ENCODE peak calls at places on chromosomes 3 and 15, in six cellular contexts. E, A, O, M, R and I are unnamed samples.
A peak's percentile ranks its signal among the peaks of the same experiment; 100 is the strongest.

GRCh38 chr15:67578020-67578600 is 35.6 kb downstream of the MAP2K5 start:
- DNase-seq in A (no peak), O (no peak), E (no peak), R (no peak), M (no peak), I (no peak)

GRCh38 chr3:11380314-11380713 is 108.1 kb downstream of the ATG7 start:
- DNase-seq in R (no peak), M (no peak), O (no peak), E (no peak), A (no peak), I (no peak)

GRCh38 chr3:44041726-44042125 is 200.0 kb upstream of the TOPAZ1 start:
- DNase-seq in M (no peak), A (no peak), R (no peak), O (no peak), E (no peak), I (no peak)

GRCh38 chr15:92832992-92833438 is 67.1 kb upstream of the CHD2 start:
- DNase-seq in O (no peak), A (no peak), R (no peak), E (no peak), M (no peak), I (peak; percentile 61)

GRCh38 chr3:188179006-188179966 is 25.3 kb downstream of the LPP start:
- DNase-seq in E (no peak), M (peak; percentile 77), A (no peak), O (no peak), R (no peak), I (no peak)

GRCh38 chr3:34237946-34238345 is 439.5 kb downstream of the PDCD6IP start:
- DNase-seq in A (no peak), O (no peak), E (no peak), M (no peak), R (no peak), I (no peak)

GRCh38 chr15:53586815-53587214 is 172.6 kb downstream of the WDR72 start:
- DNase-seq in R (peak; percentile 46), E (peak; percentile 28), M (no peak), A (no peak), O (no peak), I (peak; percentile 56)

GRCh38 chr15:31442203-31443090 is 115.8 kb downstream of the KLF13 start:
- DNase-seq in O (no peak), E (no peak), M (peak; percentile 53), R (no peak), A (no peak), I (no peak)

GRCh38 chr15:50182233-50183013 is 427 bp downstream of the SLC27A2 start:
- DNase-seq in A (peak; percentile 13), R (peak; percentile 79), M (no peak), E (peak; percentile 8), O (no peak), I (peak; percentile 72)

GRCh38 chr3:139654637-139655365 is 23.0 kb downstream of the NMNAT3 start:
- DNase-seq in E (no peak), R (no peak), A (no peak), M (no peak), O (no peak), I (no peak)

GRCh38 chr3:346186-346585 is 149.6 kb downstream of the CHL1 start:
- DNase-seq in O (no peak), A (no peak), R (no peak), E (no peak), M (no peak), I (no peak)

GRCh38 chr3:140250945-140251344 is 316.0 kb downstream of the CLSTN2 start:
- DNase-seq in M (no peak), O (no peak), R (no peak), A (no peak), E (no peak), I (no peak)

GRCh38 chr3:9135930-9136525 is 113.4 kb downstream of the SRGAP3 start:
- DNase-seq in R (no peak), O (no peak), A (peak; percentile 47), E (no peak), M (no peak), I (no peak)

GRCh38 chr15:68177747-68178146 is 27.4 kb downstream of the CALML4 start:
- DNase-seq in A (no peak), M (no peak), O (no peak), R (no peak), E (no peak), I (no peak)

GRCh38 chr3:31531465-31531991 is 1.2 kb upstream of the STT3B start:
- DNase-seq in M (no peak), E (no peak), A (no peak), R (no peak), O (no peak), I (no peak)

GRCh38 chr3:53263907-53264306 is 8.1 kb upstream of the TKT start:
- DNase-seq in M (no peak), O (no peak), E (no peak), R (no peak), A (no peak), I (no peak)

GRCh38 chr3:168088106-168088722 is 7.5 kb downstream of the GOLIM4 start:
- DNase-seq in R (no peak), O (peak; percentile 35), E (no peak), A (no peak), M (no peak), I (peak; percentile 64)

GRCh38 chr15:66662522-66662921 is 39.5 kb upstream of the SMAD6 start:
- DNase-seq in E (no peak), A (no peak), O (no peak), M (no peak), R (no peak), I (no peak)

GRCh38 chr3:65619391-65620298 is 419.1 kb downstream of the MAGI1 start:
- DNase-seq in A (no peak), R (no peak), O (no peak), E (no peak), M (no peak), I (no peak)

GRCh38 chr3:189982299-189982945 is 138.3 kb downstream of the P3H2 start:
- DNase-seq in O (no peak), R (no peak), A (no peak), E (no peak), M (no peak), I (no peak)

GRCh38 chr3:195068481-195069080 is 202.4 kb downstream of the XXYLT1 start:
- DNase-seq in O (no peak), E (no peak), R (peak; percentile 3), A (no peak), M (peak; percentile 12), I (no peak)

GRCh38 chr3:195068045-195068444 is 202.9 kb downstream of the XXYLT1 start:
- DNase-seq in R (no peak), O (no peak), A (no peak), M (peak; percentile 3), E (no peak), I (no peak)

GRCh38 chr3:195071011-195071728 is 199.8 kb downstream of the XXYLT1 start:
- DNase-seq in A (no peak), R (peak; percentile 29), M (peak; percentile 6), E (no peak), O (no peak), I (no peak)

GRCh38 chr3:195070321-195070720 is 200.6 kb downstream of the XXYLT1 start:
- DNase-seq in R (peak; percentile 24), E (no peak), A (no peak), M (no peak), O (no peak), I (no peak)

GRCh38 chr3:195069501-195070251 is 201.3 kb downstream of the XXYLT1 start:
- DNase-seq in M (peak; percentile 11), A (no peak), O (no peak), R (peak; percentile 32), E (no peak), I (no peak)
- TF ChIP-seq POLR2A in M (no peak), A (no peak), O (no peak), R (no peak), E (no peak), I (no peak)

DNA sequence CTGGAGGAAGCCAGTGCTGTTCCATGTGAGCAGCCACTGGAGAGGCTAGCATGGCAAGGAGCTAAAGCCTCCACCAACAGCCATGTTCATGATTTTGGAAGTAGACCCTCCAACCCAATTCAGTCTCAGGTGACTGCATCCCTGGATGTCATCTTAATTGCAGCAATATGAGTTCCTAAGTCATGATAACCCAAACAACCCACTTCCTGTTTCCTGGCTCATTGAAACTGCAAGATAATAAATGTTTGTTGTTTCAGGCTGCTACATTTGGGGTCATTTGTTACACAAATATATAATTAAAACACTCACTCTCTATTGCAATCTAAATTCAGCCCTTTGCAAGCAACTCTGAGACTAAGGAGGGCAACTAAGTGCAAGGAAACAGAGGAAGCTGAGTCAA is 62.4 kb upstream of the SLC24A5 start:
- DNase-seq in A (no peak), O (no peak), M (no peak), E (no peak), R (no peak), I (no peak)
- TF ChIP-seq CTCF in A (no peak), O (no peak), M (no peak), E (no peak), R (no peak), I (no peak)

DNA sequence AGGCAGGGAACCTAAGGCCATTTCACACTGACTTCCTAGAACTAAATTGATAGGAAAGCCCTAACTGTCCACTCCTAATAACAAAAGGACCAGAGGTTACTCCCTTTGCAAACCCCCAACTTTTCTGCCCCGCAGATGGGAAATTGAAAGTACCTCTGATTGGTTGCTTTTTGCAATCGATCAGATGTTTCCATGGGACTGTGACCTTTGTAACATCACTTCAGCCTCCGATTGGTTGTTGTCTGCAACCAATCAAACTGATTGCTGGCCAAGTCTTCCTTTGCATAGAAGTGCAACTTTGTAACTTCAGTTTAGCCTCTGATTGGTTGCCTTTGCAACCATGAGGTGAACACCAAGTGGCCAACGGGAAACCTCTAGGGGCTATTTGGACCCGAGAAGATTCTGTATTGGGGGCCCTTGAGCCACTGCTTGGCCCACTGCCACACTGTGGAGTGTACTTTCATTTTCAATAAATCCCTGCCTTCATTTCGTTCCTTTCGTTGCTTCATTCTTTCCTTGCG is 11.3 kb upstream of the KNL1 start:
- DNase-seq in E (peak; percentile 86), M (no peak), R (no peak), O (no peak), A (no peak), I (peak; percentile 88)
- H3K4me3 ChIP-seq in E (peak overlapping the region; percentile 46), M (no peak overlapping the region), R (peak overlapping the region; percentile 46), O (no peak overlapping the region), A (peak overlapping the region; percentile 1), I (peak overlapping the region; percentile 51)

GRCh38 chr3:16102905-16103364 is 71.5 kb upstream of the GALNT15 start:
- DNase-seq in R (no peak), E (no peak), A (no peak), M (no peak), O (no peak), I (no peak)

GRCh38 chr3:16103472-16103871 is 71.0 kb upstream of the GALNT15 start:
- DNase-seq in M (no peak), A (no peak), R (no peak), O (no peak), E (no peak), I (no peak)

GRCh38 chr3:16106050-16106449 is 68.4 kb upstream of the GALNT15 start:
- DNase-seq in M (no peak), O (no peak), A (no peak), R (no peak), E (no peak), I (no peak)

GRCh38 chr3:16102187-16102561 is 72.3 kb upstream of the GALNT15 start:
- DNase-seq in M (no peak), O (no peak), E (no peak), A (no peak), R (no peak), I (no peak)

DNA sequence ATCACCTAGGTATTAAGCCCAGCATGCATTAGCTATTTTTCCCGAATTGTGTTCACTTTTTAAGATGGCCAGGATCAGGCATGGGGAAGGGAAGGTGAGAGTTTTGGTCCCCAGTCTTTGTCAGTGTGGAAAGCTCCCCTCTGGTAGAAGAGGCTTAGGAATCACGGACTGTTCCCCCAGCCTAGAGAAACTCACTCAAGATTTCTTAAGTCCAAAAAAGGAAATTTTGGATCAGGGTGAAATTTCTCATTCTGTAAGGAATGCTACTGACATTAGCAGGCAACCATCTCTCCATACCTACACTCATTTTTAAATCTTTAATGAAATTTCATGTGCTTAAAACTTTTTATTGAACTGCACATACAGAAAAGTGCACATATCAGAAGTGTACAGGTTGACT is 70.3 kb upstream of the GALNT15 start:
- DNase-seq in R (no peak), M (no peak), A (no peak), E (no peak), O (no peak), I (no peak)
- TF ChIP-seq POLR2A in R (no peak), M (no peak), A (no peak), E (no peak), O (no peak), I (no peak)